ENCODE peak calls at places on chromosomes 13 and 19, in eight cellular contexts. R is Ammon's horn; F is stimulated activated CD8-positive, alpha-beta memory T cell treated with anti-CD3 and anti-CD28 coated beads, Interleukin-15, amount 100 ng/mL, for 24 hours; D is fibroblast of lung; M is head of caudate nucleus; C is T follicular helper cell; X is ascending aorta; H is hippocampal formation. B is an unnamed sample.

GRCh38 chr13:43767351-43767901 is 19.3 kb downstream of the ENOX1 start:
- DNase-seq in H (no peak), D (no peak), X (no peak), C (no peak), F (no peak), M (no peak), R (peak; percentile 65), B (no peak)

GRCh38 chr19:40510526-40511115 is 43.8 kb downstream of the SPTBN4 start:
- DNase-seq in C (no peak), D (peak; percentile 51), H (no peak), X (no peak), F (no peak), M (no peak), R (no peak), B (no peak)

GRCh38 chr13:104875008-104875762 is 1660.3 kb downstream of the EFNB2 start:
- DNase-seq in C (no peak), D (no peak), M (no peak), R (no peak), X (no peak), H (no peak), F (no peak), B (no peak)

GRCh38 chr13:40916207-40916998 is 102.7 kb downstream of the ELF1 start:
- DNase-seq in H (no peak), C (no peak), R (no peak), M (no peak), D (peak; percentile 56), X (no peak), F (no peak), B (no peak)

GRCh38 chr19:48933382-48933932 is at the start of gene DHDH:
- DNase-seq in C (peak; percentile 81), X (peak; percentile 85), D (peak; percentile 63), F (peak; percentile 37), M (peak; percentile 73), H (peak; percentile 41), R (peak; percentile 69), B (no peak)

GRCh38 chr19:34428549-34429285 is 536 bp downstream of the UBA2 start:
- DNase-seq in H (peak; percentile 40), C (no peak), X (peak; percentile 71), F (peak; percentile 20), M (peak; percentile 36), R (peak; percentile 22), D (peak; percentile 40), B (no peak)

GRCh38 chr13:44365899-44366298 is 7.7 kb upstream of the SERP2 start:
- DNase-seq in X (no peak), H (no peak), C (no peak), D (no peak), R (no peak), M (no peak), F (no peak), B (no peak)

GRCh38 chr19:15641901-15642491 is 1.3 kb downstream of the CYP4F3 start:
- DNase-seq in X (no peak), M (no peak), D (no peak), F (no peak), H (no peak), R (no peak), C (no peak), B (no peak)

GRCh38 chr19:1851581-1852293 is 3.5 kb upstream of the REXO1 start:
- DNase-seq in C (peak; percentile 70), M (peak; percentile 59), H (no peak), X (no peak), F (no peak), D (no peak), R (peak; percentile 51), B (no peak)

GRCh38 chr19:15256708-15257331 is 24.6 kb upstream of the EPHX3 start:
- DNase-seq in M (no peak), D (no peak), H (no peak), X (no peak), F (no peak), C (no peak), R (no peak), B (no peak)

GRCh38 chr19:40555978-40556689 is 20.5 kb upstream of the SHKBP1 start:
- DNase-seq in F (no peak), H (no peak), X (no peak), C (no peak), M (no peak), R (no peak), D (no peak), B (no peak)

GRCh38 chr19:36605101-36605838 is at the start of gene ZNF382:
- DNase-seq in H (peak; percentile 56), M (peak; percentile 87), X (peak; percentile 68), F (peak; percentile 80), R (peak; percentile 74), C (peak; percentile 77), D (peak; percentile 64), B (peak; percentile 82)

GRCh38 chr19:47479701-47480503 is 4.1 kb downstream of the KPTN start:
- DNase-seq in F (no peak), M (no peak), X (no peak), H (no peak), R (no peak), C (no peak), D (peak; percentile 9), B (no peak)

GRCh38 chr19:4660181-4660791 is 9.9 kb downstream of the MYDGF start:
- DNase-seq in D (no peak), C (no peak), X (no peak), M (no peak), R (no peak), F (no peak), H (no peak), B (no peak)

GRCh38 chr19:7673995-7674667 is 2.8 kb upstream of the MCEMP1 start:
- DNase-seq in M (peak; percentile 18), X (peak; percentile 72), C (no peak), H (no peak), R (peak; percentile 74), D (peak; percentile 38), F (no peak), B (no peak)

GRCh38 chr19:48568345-48568886 is 16.4 kb downstream of the SULT2B1 start:
- DNase-seq in M (peak; percentile 77), C (no peak), X (peak; percentile 90), F (no peak), H (peak; percentile 15), R (peak; percentile 58), D (peak; percentile 91), B (no peak)

GRCh38 chr19:1259206-1259872 is 9.8 kb upstream of the CIRBP start:
- DNase-seq in H (no peak), R (no peak), F (no peak), X (no peak), M (no peak), C (no peak), D (peak; percentile 60), B (no peak)

GRCh38 chr13:110444226-110444653 is 117.3 kb downstream of the RAB20 start:
- DNase-seq in D (peak; percentile 50), M (no peak), C (no peak), R (no peak), H (no peak), X (peak; percentile 75), F (no peak), B (peak; percentile 30)

GRCh38 chr13:45809810-45810394 is 41.7 kb downstream of the SIAH3 start:
- DNase-seq in D (no peak), R (no peak), C (no peak), H (no peak), M (no peak), F (no peak), X (peak; percentile 48), B (no peak)

GRCh38 chr19:1566392-1567115 is 1.6 kb downstream of the MEX3D start:
- DNase-seq in D (peak; percentile 87), R (peak; percentile 90), H (peak; percentile 86), F (no peak), M (peak; percentile 91), C (no peak), X (peak; percentile 75), B (peak; percentile 92)

GRCh38 chr13:74335370-74335769 is 201.2 kb upstream of the KLF12 start:
- DNase-seq in D (no peak), F (no peak), R (no peak), X (no peak), M (no peak), C (no peak), H (no peak), B (no peak)

GRCh38 chr19:1446713-1447564 is 3.0 kb upstream of the APC2 start:
- DNase-seq in M (no peak), F (no peak), H (no peak), C (no peak), D (no peak), X (no peak), R (no peak), B (no peak)

GRCh38 chr13:24185591-24186232 is 25.2 kb downstream of the SPATA13 start:
- DNase-seq in C (no peak), F (no peak), X (no peak), R (no peak), D (peak; percentile 67), M (no peak), H (no peak), B (no peak)

GRCh38 chr19:45442927-45443461 is 19.3 kb upstream of the ERCC1 start:
- DNase-seq in D (peak; percentile 36), M (no peak), X (peak; percentile 89), C (no peak), H (no peak), F (no peak), R (peak; percentile 45), B (no peak)

GRCh38 chr19:48852292-48852691 is 16.0 kb upstream of the HSD17B14 start:
- DNase-seq in X (no peak), R (no peak), M (no peak), D (no peak), F (no peak), H (no peak), C (no peak), B (no peak)

GRCh38 chr13:23547000-23547590 is 23.1 kb upstream of the TNFRSF19 start:
- DNase-seq in M (no peak), X (no peak), R (no peak), C (no peak), F (no peak), H (no peak), D (peak; percentile 51), B (no peak)

GRCh38 chr13:113537205-113537604 is 46.7 kb upstream of the DCUN1D2 start:
- DNase-seq in D (no peak), C (no peak), F (no peak), X (no peak), M (no peak), R (no peak), H (no peak), B (no peak)

GRCh38 chr13:39377699-39378098 is 225.3 kb downstream of the LHFPL6 start:
- DNase-seq in X (no peak), M (no peak), F (no peak), R (no peak), D (no peak), H (no peak), C (no peak), B (no peak)

GRCh38 chr13:33870046-33870668 is 52.2 kb downstream of the RFC3 start:
- DNase-seq in D (no peak), C (no peak), M (no peak), X (no peak), H (no peak), R (no peak), F (no peak), B (no peak)